ENCODE peak calls at places on chromosomes 6 and 20, in four cellular contexts. Q, W, A and Z are unnamed samples.

GRCh38 chr6:76416821-76417605 is 344.6 kb upstream of the IMPG1 start:
- DNase-seq in Q (no peak), W (no peak), A (no peak), Z (no peak)

GRCh38 chr6:10465633-10466499 is 51.0 kb upstream of the TFAP2A start:
- DNase-seq in Q (no peak), W (peak), A (peak), Z (peak)

GRCh38 chr6:31896856-31897611 is 464 bp downstream of the EHMT2 start:
- DNase-seq in Q (no peak), W (peak), A (no peak), Z (no peak)

GRCh38 chr6:3453410-3453809 is 3.4 kb downstream of the SLC22A23 start:
- DNase-seq in Q (no peak), W (no peak), A (no peak), Z (no peak)

GRCh38 chr6:41504526-41505021 is 41.6 kb upstream of the FOXP4 start:
- DNase-seq in Q (no peak), W (no peak), A (no peak), Z (no peak)

GRCh38 chr6:163490826-163491577 is 76.5 kb downstream of the QKI start:
- DNase-seq in Q (no peak), W (no peak), A (no peak), Z (no peak)

GRCh38 chr6:24922854-24923253 is 12.9 kb downstream of the RIPOR2 start:
- DNase-seq in Q (no peak), W (no peak), A (no peak), Z (no peak)

GRCh38 chr20:50395258-50395729 is 114.9 kb upstream of the PTPN1 start:
- DNase-seq in Q (no peak), W (no peak), A (no peak), Z (no peak)

GRCh38 chr6:143634486-143634885 is 43.3 kb upstream of the PHACTR2 start:
- DNase-seq in Q (no peak), W (no peak), A (no peak), Z (no peak)

GRCh38 chr6:32941412-32941784 is 570 bp upstream of the HLA-DMB start:
- DNase-seq in Q (peak), W (no peak), A (no peak), Z (no peak)

GRCh38 chr6:169370666-169371343 is 117.2 kb upstream of the THBS2 start:
- DNase-seq in Q (no peak), W (no peak), A (no peak), Z (no peak)

GRCh38 chr6:169370054-169370453 is 116.4 kb upstream of the THBS2 start:
- DNase-seq in Q (no peak), W (no peak), A (no peak), Z (no peak)

GRCh38 chr6:169372616-169373015 is 119.0 kb upstream of the THBS2 start:
- DNase-seq in Q (no peak), W (no peak), A (no peak), Z (no peak)

GRCh38 chr6:169368200-169368599 is 114.6 kb upstream of the THBS2 start:
- DNase-seq in Q (no peak), W (no peak), A (no peak), Z (no peak)

DNA sequence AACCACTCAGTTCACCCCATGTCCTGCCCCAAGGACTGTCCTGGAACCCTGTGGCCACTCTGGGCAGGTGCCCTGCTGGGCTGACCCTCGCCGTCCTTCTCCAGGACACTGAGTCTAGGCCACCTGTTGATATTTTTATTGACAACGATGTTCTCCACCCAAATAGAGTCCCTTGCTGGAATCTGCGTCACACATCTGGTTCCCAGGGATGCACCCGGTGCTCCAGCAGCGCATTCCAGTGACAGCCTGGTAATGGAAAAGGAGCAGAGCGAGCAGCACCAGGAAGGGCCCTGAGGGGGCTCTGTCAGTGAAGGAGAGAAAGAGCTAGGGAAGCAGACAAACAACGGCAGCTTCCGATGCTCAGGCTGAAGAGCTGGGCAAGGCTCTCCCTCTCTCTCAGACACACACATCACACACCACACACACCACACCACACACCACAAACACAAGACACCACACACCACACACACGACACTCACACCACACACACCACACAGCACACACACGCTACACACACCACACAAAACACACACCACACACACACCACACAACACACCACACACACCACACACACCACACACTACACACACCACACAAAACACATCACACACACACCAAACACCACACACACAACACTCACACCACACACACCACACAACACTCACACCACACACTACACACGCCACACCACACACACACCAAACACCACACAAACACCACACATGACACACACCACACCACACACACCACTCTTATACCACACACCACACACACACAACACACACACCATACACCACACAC is 117.9 kb upstream of the THBS2 start:
- DNase-seq in Q (no peak), W (no peak), A (peak), Z (no peak)
- TF ChIP-seq YY1 in Q (no peak), W (no peak), A (no peak), Z (no peak)

GRCh38 chr20:35171438-35171752 is 477 bp upstream of the PROCR start:
- DNase-seq in Q (no peak), W (no peak), A (no peak), Z (no peak)
- TF ChIP-seq SUZ12 in Q (no peak), W (no peak), A (no peak), Z (no peak)

GRCh38 chr20:24768977-24769675 is 179.9 kb upstream of the CST7 start:
- DNase-seq in Q (no peak), W (no peak), A (no peak), Z (no peak)
- H3K4me3 ChIP-seq in Q (no peak), W (no peak), A (no peak), Z (no peak)

GRCh38 chr20:43189614-43190331 is at the start of gene PTPRT:
- DNase-seq in Q (no peak), W (peak), A (no peak), Z (no peak)
- TF ChIP-seq YY1 in Q (no peak), W (no peak), A (no peak), Z (no peak)

DNA sequence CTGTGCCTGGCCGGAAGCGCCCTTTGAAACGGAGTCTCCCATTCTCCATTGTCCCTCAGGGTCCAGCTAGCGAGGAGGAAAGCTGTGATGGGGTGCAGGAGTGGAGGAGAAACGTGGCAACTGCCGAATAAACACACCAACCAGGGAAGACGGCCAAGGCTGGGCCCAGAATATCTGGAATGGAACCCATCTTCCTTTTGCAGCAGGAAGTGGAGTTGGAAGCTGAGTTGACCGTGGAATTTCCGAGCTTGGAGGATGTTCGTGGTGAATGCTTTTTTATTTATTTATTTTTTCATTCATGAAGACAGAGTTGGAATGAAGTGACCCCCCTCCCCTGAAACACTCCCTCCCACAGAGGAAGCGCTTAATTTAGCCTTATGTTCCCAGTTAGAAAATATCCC is 105.6 kb upstream of the RNF24 start:
- DNase-seq in Q (no peak), W (no peak), A (no peak), Z (no peak)
- TF ChIP-seq SUZ12 in Q (no peak), W (no peak), A (no peak), Z (no peak)

GRCh38 chr6:112320561-112321300 is 26.4 kb upstream of the RFPL4B start:
- DNase-seq in Q (no peak), W (no peak), A (no peak), Z (no peak)

GRCh38 chr6:112321882-112322508 is 25.1 kb upstream of the RFPL4B start:
- DNase-seq in Q (no peak), W (no peak), A (no peak), Z (no peak)

GRCh38 chr6:112317461-112317860 is 29.7 kb upstream of the RFPL4B start:
- DNase-seq in Q (no peak), W (no peak), A (no peak), Z (no peak)

GRCh38 chr6:112318505-112318904 is 28.6 kb upstream of the RFPL4B start:
- DNase-seq in Q (no peak), W (no peak), A (no peak), Z (no peak)
- H3K4me3 ChIP-seq in Q (no peak), W (no peak), A (no peak), Z (no peak)

GRCh38 chr20:56628873-56629463 is at the start of gene TFAP2C:
- DNase-seq in Q (no peak), W (peak), A (no peak), Z (no peak)
- TF ChIP-seq YY1 in Q (no peak), W (no peak), A (no peak), Z (no peak)

GRCh38 chr6:27575594-27576361 is 102.9 kb upstream of the ZNF184 start:
- DNase-seq in Q (no peak), W (no peak), A (peak), Z (no peak)
- TF ChIP-seq SUZ12 in Q (no peak), W (no peak), A (no peak), Z (no peak)

GRCh38 chr20:46344488-46345162 is 36.3 kb upstream of the CDH22 start:
- DNase-seq in Q (no peak), W (no peak), A (no peak), Z (no peak)

GRCh38 chr20:46342045-46342378 is 33.7 kb upstream of the CDH22 start:
- DNase-seq in Q (no peak), W (no peak), A (no peak), Z (no peak)

GRCh38 chr20:46341374-46342044 is 33.2 kb upstream of the CDH22 start:
- DNase-seq in Q (no peak), W (no peak), A (no peak), Z (no peak)

GRCh38 chr20:46343358-46344357 is 35.4 kb upstream of the CDH22 start:
- DNase-seq in Q (no peak), W (no peak), A (no peak), Z (no peak)

DNA sequence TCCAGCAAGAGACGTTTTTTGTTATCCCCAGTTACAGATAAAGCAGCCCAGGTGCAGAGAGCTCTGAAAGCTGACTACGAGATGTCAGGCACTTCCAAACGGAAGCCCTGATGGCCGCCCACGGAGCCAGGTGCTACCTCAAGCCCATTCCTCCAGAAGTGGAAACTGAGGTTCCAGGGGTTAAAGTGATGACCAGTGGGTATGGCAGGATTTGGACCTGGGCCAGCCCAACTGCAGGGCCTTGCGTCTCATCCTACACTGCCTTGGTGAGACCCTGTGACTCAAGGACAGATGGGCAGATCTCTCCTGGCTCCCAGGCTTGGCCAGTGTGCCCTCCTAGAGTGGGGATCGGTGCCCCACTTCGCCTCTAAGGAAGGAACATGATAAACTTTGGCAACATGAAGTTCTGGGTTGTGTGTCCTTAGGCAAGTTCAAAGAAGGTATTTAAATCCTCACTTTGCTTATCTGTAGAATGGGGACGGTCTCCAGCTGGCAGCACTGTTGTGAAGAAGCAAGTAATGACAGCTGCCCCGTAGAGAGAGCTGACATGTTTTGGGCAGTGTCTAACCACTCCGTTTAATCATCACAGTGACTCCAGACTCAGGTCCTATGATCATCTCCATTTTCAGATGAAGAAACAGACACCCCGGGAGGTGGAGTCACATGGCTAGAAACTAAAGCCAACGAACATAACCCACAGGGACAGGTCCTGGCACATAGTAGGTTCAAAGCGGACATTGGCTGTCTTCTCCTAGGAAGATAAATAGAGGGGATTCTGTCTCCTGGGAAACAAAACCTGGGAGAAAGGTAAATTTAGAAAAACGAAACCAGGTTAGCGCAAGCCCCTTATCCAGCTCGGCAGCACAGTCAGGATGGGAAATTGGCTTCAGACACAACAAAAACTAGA is 34.4 kb upstream of the CDH22 start:
- DNase-seq in Q (no peak), W (no peak), A (no peak), Z (no peak)
- H3K4me3 ChIP-seq in Q (no peak), W (no peak), A (no peak), Z (no peak)

GRCh38 chr20:8853805-8854338 is 215.0 kb upstream of the PLCB4 start:
- DNase-seq in Q (peak), W (no peak), A (peak), Z (peak)
- TF ChIP-seq YY1 in Q (no peak), W (no peak), A (peak), Z (no peak)